ENCODE peak calls at places on chromosomes 2 and 18, in four cellular contexts. Y is OCI-LY7, Z is HepG2, D is HCT116. M is an unnamed sample.

GRCh38 chr18:50816767-50817166 is 3.0 kb downstream of the MRO start:
- DNase-seq in Y (peak; percentile 80), Z (no peak), D (no peak), M (peak; percentile 46)

GRCh38 chr2:144357623-144358400 is 162.1 kb downstream of the ZEB2 start:
- DNase-seq in Y (no peak), Z (peak; percentile 20), D (peak; percentile 72), M (no peak)

GRCh38 chr18:24915547-24915946 is 436.4 kb downstream of the ZNF521 start:
- DNase-seq in Y (no peak), Z (no peak), D (no peak), M (no peak)

GRCh38 chr2:97951155-97951670 is 44.5 kb downstream of the TMEM131 start:
- DNase-seq in Y (no peak), Z (no peak), D (no peak), M (no peak)

GRCh38 chr2:177282101-177282573 is 17.6 kb upstream of the NFE2L2 start:
- DNase-seq in Y (no peak), Z (no peak), D (no peak), M (no peak)

GRCh38 chr18:68234115-68234514 is 480.8 kb downstream of the TMX3 start:
- DNase-seq in Y (no peak), Z (no peak), D (no peak), M (no peak)

GRCh38 chr2:156322103-156322671 is 10.3 kb downstream of the NR4A2 start:
- DNase-seq in Y (no peak), Z (no peak), D (no peak), M (no peak)

GRCh38 chr2:208939852-208940251 is 484.0 kb upstream of the MAP2 start:
- DNase-seq in Y (no peak), Z (no peak), D (no peak), M (no peak)

GRCh38 chr2:60486067-60486466 is 67.4 kb downstream of the BCL11A start:
- DNase-seq in Y (peak; percentile 11), Z (no peak), D (no peak), M (no peak)

GRCh38 chr2:165112789-165113188 is 91.1 kb downstream of the SCN3A start:
- DNase-seq in Y (no peak), Z (no peak), D (no peak), M (no peak)

GRCh38 chr2:88170472-88170892 is 336 bp downstream of the THNSL2 start:
- DNase-seq in Y (no peak), Z (no peak), D (no peak), M (peak; percentile 76)

GRCh38 chr2:289362-290089 is 1.6 kb upstream of the ALKAL2 start:
- DNase-seq in Y (no peak), Z (no peak), D (no peak), M (peak; percentile 57)

GRCh38 chr2:66555511-66556324 is 120.8 kb downstream of the MEIS1 start:
- DNase-seq in Y (no peak), Z (no peak), D (no peak), M (no peak)

GRCh38 chr2:43400508-43400907 is 174.1 kb upstream of the ZFP36L2 start:
- DNase-seq in Y (no peak), Z (no peak), D (no peak), M (no peak)

GRCh38 chr2:43399515-43400245 is 173.3 kb upstream of the ZFP36L2 start:
- DNase-seq in Y (no peak), Z (no peak), D (no peak), M (no peak)

GRCh38 chr2:43397411-43397810 is 171.0 kb upstream of the ZFP36L2 start:
- DNase-seq in Y (no peak), Z (no peak), D (no peak), M (no peak)

GRCh38 chr2:43397821-43398220 is 171.4 kb upstream of the ZFP36L2 start:
- DNase-seq in Y (no peak), Z (no peak), D (no peak), M (no peak)

DNA sequence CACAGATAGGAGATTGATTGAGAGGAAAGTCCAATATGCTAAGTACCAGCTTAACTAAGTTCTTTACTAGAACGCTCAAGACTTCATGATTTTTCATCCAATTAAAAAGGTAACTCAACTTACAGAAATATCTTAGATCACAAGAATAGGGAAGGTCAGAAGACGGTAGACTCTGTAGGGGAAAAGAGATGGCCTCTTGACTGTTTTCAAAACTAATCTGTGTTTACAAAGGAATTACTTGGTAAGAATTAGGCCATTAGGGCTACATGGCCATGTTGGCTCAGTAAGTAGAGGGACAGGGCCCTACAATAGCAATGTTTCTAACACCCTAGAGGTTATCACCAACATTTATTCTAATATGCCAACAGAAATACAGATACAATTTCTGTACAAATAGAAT is 172.7 kb upstream of the ZFP36L2 start:
- DNase-seq in Y (no peak), Z (no peak), D (no peak), M (no peak)
- H3K27ac ChIP-seq in Y (no peak overlapping the region), Z (no peak overlapping the region), D (no peak overlapping the region), M (no peak overlapping the region)

GRCh38 chr18:11689031-11689971 is at the start of gene GNAL:
- DNase-seq in Y (peak; percentile 41), Z (peak; percentile 55), D (peak; percentile 77), M (peak; percentile 96)
- H2AFZ ChIP-seq in Y (peak within 1 kb of the TSS; percentile 36), Z (no peak within 1 kb of the TSS), D (peak within 1 kb of the TSS; percentile 91), M (peak within 1 kb of the TSS; percentile 94)

DNA sequence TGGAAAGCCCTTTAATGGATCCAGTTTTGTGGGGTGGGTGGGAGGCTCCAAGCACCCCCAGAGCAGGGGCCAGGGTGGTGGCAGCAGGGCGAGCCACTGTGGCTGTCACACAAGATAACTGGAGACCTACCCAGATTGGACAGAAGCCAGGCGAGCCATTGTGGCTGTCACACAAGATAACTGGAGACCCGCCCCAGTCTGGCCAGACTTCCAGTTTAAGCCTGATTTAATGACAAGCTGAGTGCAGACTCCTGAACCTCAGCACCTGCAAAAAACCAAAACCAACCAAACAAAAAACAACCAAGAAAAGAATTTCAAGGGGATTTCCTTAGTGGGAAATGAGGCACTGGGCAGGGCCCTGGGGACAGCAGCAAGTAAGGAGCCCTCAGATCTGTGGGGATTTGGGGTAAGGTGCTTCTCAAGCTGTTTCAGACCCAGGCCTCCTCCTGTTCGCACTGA is 95.3 kb upstream of the BOD1L2 start:
- DNase-seq in Y (no peak), Z (no peak), D (no peak), M (no peak)
- H3K27ac ChIP-seq in Y (no peak overlapping the region), Z (no peak overlapping the region), D (no peak overlapping the region), M (no peak overlapping the region)

GRCh38 chr2:99754215-99754614 is 264.4 kb upstream of the REV1 start:
- DNase-seq in Y (no peak), Z (no peak), D (no peak), M (no peak)
- H2AFZ ChIP-seq in Y (no peak overlapping the region), Z (no peak overlapping the region), D (no peak overlapping the region), M (no peak overlapping the region)

DNA sequence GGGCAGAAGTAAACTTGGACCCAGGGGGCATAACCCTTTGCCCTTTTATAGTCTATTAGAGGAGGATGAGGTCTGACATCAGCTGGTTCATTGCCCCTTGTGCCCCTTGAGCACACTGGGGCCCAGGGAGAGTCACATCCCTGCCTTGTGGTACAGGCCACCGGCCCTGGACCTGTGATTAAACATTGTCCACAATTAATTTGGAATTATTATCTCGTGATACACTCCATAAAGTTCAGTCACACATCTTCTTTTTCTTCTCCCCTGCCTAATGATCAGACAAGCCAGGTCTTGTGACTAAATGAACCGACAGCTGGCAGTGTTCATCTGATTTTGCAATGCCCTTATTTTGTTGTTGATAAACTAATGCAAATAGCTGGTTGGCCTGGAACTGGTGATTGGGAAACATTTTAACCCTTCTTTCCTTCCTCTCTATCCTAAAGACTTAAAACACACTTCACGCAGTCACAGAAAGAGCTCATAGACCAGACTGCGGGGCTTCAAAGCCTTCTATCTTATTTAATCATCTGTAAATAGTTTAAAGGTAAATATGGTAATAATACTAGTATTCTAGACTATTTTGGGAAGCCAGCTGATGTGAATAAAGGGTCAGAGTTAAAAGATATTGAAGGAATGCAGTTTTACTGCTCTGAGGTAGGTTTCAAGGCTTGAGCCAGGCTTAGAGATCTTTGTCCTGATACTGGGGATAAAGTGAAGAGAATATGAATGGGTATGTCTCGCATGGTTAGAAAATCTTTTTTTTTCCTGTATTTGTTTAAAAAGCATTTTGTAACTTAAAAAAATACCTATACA is 13.4 kb downstream of the IL1R1 start:
- DNase-seq in Y (no peak), Z (peak; percentile 100), D (no peak), M (no peak)
- H3K27ac ChIP-seq in Y (no peak overlapping the region), Z (peak overlapping the region; percentile 80), D (no peak overlapping the region), M (no peak overlapping the region)

DNA sequence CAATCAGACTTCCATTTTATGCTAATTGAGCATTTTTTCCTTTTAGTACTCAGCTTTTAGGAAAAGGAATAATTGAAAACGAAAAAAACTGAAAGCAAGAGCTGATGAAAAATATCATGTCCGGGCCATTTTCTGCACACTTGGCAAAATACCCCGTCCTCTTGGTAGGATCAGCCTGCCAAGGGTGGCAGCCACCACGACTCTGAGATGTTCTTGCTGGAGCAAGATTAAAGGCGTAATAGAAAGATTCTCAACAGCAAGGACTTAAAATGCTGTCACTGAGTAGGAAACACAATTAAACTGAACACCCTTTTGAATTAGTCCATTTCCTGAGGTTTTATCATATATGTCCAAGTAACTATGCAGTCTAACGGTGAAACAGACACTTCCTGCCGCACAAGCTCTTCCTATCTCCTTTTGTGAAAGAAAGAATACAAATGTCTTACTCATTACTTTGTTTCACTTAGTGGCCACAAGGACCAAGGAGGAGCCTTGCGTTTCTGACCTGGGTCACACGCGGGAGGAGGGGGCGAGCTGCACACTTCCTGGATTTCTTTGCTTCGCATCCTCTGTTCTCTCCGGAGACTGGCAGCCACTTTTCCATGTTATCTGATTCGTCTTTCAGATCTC is 222.7 kb downstream of the PIEZO2 start:
- DNase-seq in Y (no peak), Z (no peak), D (no peak), M (peak; percentile 29)
- H2AFZ ChIP-seq in Y (no peak overlapping the region), Z (no peak overlapping the region), D (no peak overlapping the region), M (no peak overlapping the region)

GRCh38 chr2:102058293-102058833 is 66.6 kb downstream of the IL1R2 start:
- DNase-seq in Y (no peak), Z (no peak), D (no peak), M (no peak)
- H3K27ac ChIP-seq in Y (no peak overlapping the region), Z (peak overlapping the region; percentile 89), D (no peak overlapping the region), M (no peak overlapping the region)

GRCh38 chr2:27857417-27858172 is 32.6 kb downstream of the RBKS start:
- DNase-seq in Y (no peak), Z (no peak), D (no peak), M (no peak)

GRCh38 chr2:27856386-27856785 is 33.8 kb downstream of the RBKS start:
- DNase-seq in Y (no peak), Z (no peak), D (no peak), M (no peak)

GRCh38 chr2:27854224-27854623 is 36.0 kb downstream of the RBKS start:
- DNase-seq in Y (no peak), Z (no peak), D (no peak), M (no peak)

GRCh38 chr2:27856956-27857355 is 33.2 kb downstream of the RBKS start:
- DNase-seq in Y (no peak), Z (no peak), D (no peak), M (no peak)

DNA sequence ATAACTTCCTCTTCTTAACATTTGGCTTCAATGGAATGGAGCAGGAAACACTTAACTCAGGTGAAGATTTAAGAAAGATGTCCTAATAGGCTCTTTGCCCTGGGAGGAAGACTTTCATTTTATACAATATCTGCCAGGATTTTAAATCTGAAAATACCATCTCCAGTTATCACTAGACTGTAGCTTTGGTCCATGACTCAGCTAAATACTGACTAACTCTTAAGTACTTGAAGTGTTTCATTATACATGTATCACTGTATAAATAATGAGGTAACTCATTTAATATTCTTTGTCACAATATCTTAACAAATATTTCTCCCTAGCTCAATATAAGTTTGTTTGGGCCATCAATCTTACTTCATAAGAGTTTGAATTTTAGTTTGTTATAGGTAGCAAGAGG is 34.7 kb downstream of the RBKS start:
- DNase-seq in Y (no peak), Z (no peak), D (no peak), M (no peak)
- H2AFZ ChIP-seq in Y (no peak overlapping the region), Z (no peak overlapping the region), D (peak overlapping the region; percentile 17), M (no peak overlapping the region)

M was measured in GM23338.